ENCODE peak calls at places on chromosomes 13 and 19, in six cellular contexts. A is hepatocyte, W is fibroblast of lung, L is hepatic stellate cell, E is HuH-7, Y is C1 segment of cervical spinal cord. Q is an unnamed sample.
A peak's percentile ranks its signal among the peaks of the same experiment; 100 is the strongest.

GRCh38 chr19:8335343-8336071 is 7.6 kb downstream of the KANK3 start:
- DNase-seq in A (no peak), W (no peak), L (no peak), E (no peak), Y (no peak), Q (no peak)

GRCh38 chr19:56933014-56933705 is 92.6 kb upstream of the PEG3 start:
- DNase-seq in A (no peak), W (no peak), L (no peak), E (no peak), Y (no peak), Q (no peak)

GRCh38 chr19:49591731-49592485 is 926 bp downstream of the PRR12 start:
- DNase-seq in A (peak; percentile 55), W (peak; percentile 38), L (peak; percentile 61), E (peak; percentile 54), Y (peak; percentile 51), Q (no peak)

GRCh38 chr19:10551698-10552301 is 8.1 kb downstream of the ATG4D start:
- DNase-seq in A (no peak), W (peak; percentile 22), L (peak; percentile 0), E (peak; percentile 58), Y (no peak), Q (peak; percentile 39)

GRCh38 chr13:29771247-29771646 is 79.2 kb downstream of the UBL3 start:
- DNase-seq in A (peak; percentile 25), W (peak; percentile 56), L (no peak), E (no peak), Y (no peak), Q (no peak)

GRCh38 chr19:11377237-11377636 is 2.8 kb downstream of the SWSAP1 start:
- DNase-seq in A (peak; percentile 39), W (peak; percentile 92), L (peak; percentile 75), E (no peak), Y (peak; percentile 9), Q (no peak)

GRCh38 chr13:21420706-21421105 is 38.4 kb downstream of the ZDHHC20 start:
- DNase-seq in A (peak; percentile 17), W (peak; percentile 41), L (no peak), E (no peak), Y (no peak), Q (no peak)

GRCh38 chr13:99984463-99985242 is 3.1 kb downstream of the ZIC2 start:
- DNase-seq in A (peak; percentile 14), W (no peak), L (no peak), E (no peak), Y (no peak), Q (no peak)

GRCh38 chr13:20847298-20847697 is 55.2 kb downstream of the XPO4 start:
- DNase-seq in A (no peak), W (no peak), L (no peak), E (no peak), Y (no peak), Q (no peak)

GRCh38 chr13:32902898-32903297 is 113.3 kb upstream of the KL start:
- DNase-seq in A (no peak), W (peak; percentile 43), L (peak; percentile 25), E (no peak), Y (peak; percentile 24), Q (no peak)

GRCh38 chr13:33871207-33872004 is 53.5 kb downstream of the RFC3 start:
- DNase-seq in A (peak; percentile 15), W (no peak), L (no peak), E (peak; percentile 1), Y (no peak), Q (no peak)

GRCh38 chr19:30419581-30420180 is 47.5 kb downstream of the ZNF536 start:
- DNase-seq in A (no peak), W (no peak), L (no peak), E (no peak), Y (peak; percentile 33), Q (no peak)

Q was measured in frontal cortex.